ENCODE peak calls at places on chromosomes 12 and 14, in six cellular contexts. J is ecto neural progenitor cell; Q is astrocyte of the spinal cord; S is CD4-positive, CD25-positive, alpha-beta regulatory T cell; L is HT-29; B is pancreas. P is an unnamed sample.
A peak's percentile ranks its signal among the peaks of the same experiment; 100 is the strongest.

GRCh38 chr14:23559010-23559920 is 3.2 kb downstream of the THTPA start:
- DNase-seq in J (peak; percentile 84), Q (peak; percentile 44), S (peak; percentile 71), L (peak; percentile 48), B (peak; percentile 47), P (no peak)

GRCh38 chr12:90909069-90909676 is 45.8 kb downstream of the CCER1 start:
- DNase-seq in J (no peak), Q (peak; percentile 65), S (no peak), L (peak; percentile 78), B (peak; percentile 23), P (no peak)

GRCh38 chr12:109596418-109597244 is 23.0 kb downstream of the MVK start:
- DNase-seq in J (no peak), Q (no peak), S (no peak), L (no peak), B (no peak), P (no peak)

GRCh38 chr12:9940370-9940769 is 8.2 kb upstream of the CLEC2A start:
- DNase-seq in J (no peak), Q (no peak), S (peak; percentile 42), L (no peak), B (no peak), P (no peak)

GRCh38 chr14:20757963-20758362 is 10.2 kb upstream of the EDDM3B start:
- DNase-seq in J (no peak), Q (no peak), S (peak; percentile 26), L (peak; percentile 8), B (peak; percentile 45), P (no peak)

GRCh38 chr14:90443161-90444076 is 46.6 kb downstream of the CALM1 start:
- DNase-seq in J (no peak), Q (no peak), S (no peak), L (peak; percentile 63), B (no peak), P (no peak)

GRCh38 chr14:33307691-33308369 is 369.2 kb downstream of the NPAS3 start:
- DNase-seq in J (no peak), Q (peak; percentile 86), S (no peak), L (no peak), B (no peak), P (peak; percentile 31)

GRCh38 chr12:23944067-23944466 is 5.4 kb downstream of the SOX5 start:
- DNase-seq in J (peak; percentile 57), Q (no peak), S (no peak), L (no peak), B (no peak), P (no peak)

GRCh38 chr14:54529811-54530210 is 20.1 kb downstream of the CGRRF1 start:
- DNase-seq in J (no peak), Q (peak; percentile 59), S (no peak), L (peak; percentile 33), B (no peak), P (no peak)

GRCh38 chr12:125089083-125089482 is 23.8 kb downstream of the AACS start:
- DNase-seq in J (no peak), Q (peak; percentile 62), S (no peak), L (no peak), B (no peak), P (no peak)

GRCh38 chr14:28116716-28117115 is 649.9 kb upstream of the FOXG1 start:
- DNase-seq in J (no peak), Q (no peak), S (no peak), L (no peak), B (no peak), P (no peak)

GRCh38 chr12:130007771-130008170 is 103.9 kb upstream of the TMEM132D start:
- DNase-seq in J (no peak), Q (no peak), S (no peak), L (no peak), B (no peak), P (no peak)

GRCh38 chr14:104296388-104297312 is 158.3 kb downstream of the KIF26A start:
- DNase-seq in J (no peak), Q (no peak), S (no peak), L (no peak), B (peak; percentile 50), P (no peak)

GRCh38 chr12:107322063-107322462 is 228.7 kb upstream of the CRY1 start:
- DNase-seq in J (no peak), Q (no peak), S (peak; percentile 66), L (no peak), B (no peak), P (no peak)

GRCh38 chr14:78327426-78328210 is 157.4 kb downstream of the NRXN3 start:
- DNase-seq in J (no peak), Q (no peak), S (no peak), L (no peak), B (no peak), P (no peak)

GRCh38 chr12:13022737-13023370 is 21.3 kb upstream of the FAM234B start:
- DNase-seq in J (no peak), Q (no peak), S (no peak), L (no peak), B (no peak), P (no peak)

GRCh38 chr12:38417101-38417500 is 100.5 kb downstream of the ALG10B start:
- DNase-seq in J (no peak), Q (no peak), S (no peak), L (no peak), B (no peak), P (no peak)

GRCh38 chr12:54021432-54022013 is 6.7 kb upstream of the HOXC6 start:
- DNase-seq in J (peak; percentile 81), Q (no peak), S (no peak), L (peak; percentile 52), B (no peak), P (no peak)

GRCh38 chr12:6166808-6167207 is 33.4 kb upstream of the CD9 start:
- DNase-seq in J (no peak), Q (no peak), S (no peak), L (no peak), B (no peak), P (no peak)

GRCh38 chr14:89578048-89578619 is 161.1 kb upstream of the FOXN3 start:
- DNase-seq in J (no peak), Q (no peak), S (no peak), L (no peak), B (no peak), P (no peak)

GRCh38 chr12:75271576-75271975 is 58.5 kb downstream of the CAPS2 start:
- DNase-seq in J (no peak), Q (no peak), S (no peak), L (peak; percentile 73), B (no peak), P (no peak)

GRCh38 chr12:116159175-116159574 is 118.3 kb downstream of the MED13L start:
- DNase-seq in J (no peak), Q (peak; percentile 83), S (no peak), L (no peak), B (no peak), P (no peak)

GRCh38 chr14:48250575-48250974 is 575.2 kb upstream of the MDGA2 start:
- DNase-seq in J (no peak), Q (no peak), S (no peak), L (no peak), B (no peak), P (no peak)

GRCh38 chr14:61188936-61189808 is 92.0 kb downstream of the TMEM30B start:
- DNase-seq in J (peak; percentile 70), Q (peak; percentile 90), S (peak; percentile 38), L (no peak), B (peak; percentile 38), P (no peak)

GRCh38 chr14:99879401-99880295 is 86.4 kb downstream of the EML1 start:
- DNase-seq in J (no peak), Q (peak; percentile 86), S (no peak), L (no peak), B (no peak), P (no peak)

P was measured in occipital lobe.